ENCODE peak calls at places on chromosomes 11 and 22, in four cellular contexts. E, D, V and O are unnamed samples. For H3K4me1, the result is how much of the 10 kb centered on the place peaks cover.

GRCh38 chr11:134405841-134406240 is 6.2 kb downstream of the B3GAT1 start:
- DNase-seq in E (no peak), V (no peak), D (no peak), O (no peak)

GRCh38 chr11:60767388-60767811 is 10.7 kb downstream of the MS4A15 start:
- DNase-seq in D (no peak), E (no peak), V (no peak), O (no peak)

GRCh38 chr11:1199689-1200610 is 22.9 kb upstream of the MUC5B start:
- DNase-seq in E (peak), D (no peak), V (peak), O (no peak)

GRCh38 chr11:19426719-19427066 is 185.9 kb upstream of the E2F8 start:
- DNase-seq in V (no peak), E (no peak), D (no peak), O (no peak)

GRCh38 chr22:37498289-37498909 is 12.2 kb upstream of the MFNG start:
- DNase-seq in D (peak), E (peak), V (peak), O (peak)

GRCh38 chr22:19067696-19068348 is 54.4 kb downstream of the DGCR2 start:
- DNase-seq in D (no peak), V (no peak), E (no peak), O (no peak)

GRCh38 chr22:48084041-48084748 is 1321.7 kb downstream of the TBC1D22A start:
- DNase-seq in D (no peak), E (peak), V (no peak), O (no peak)

GRCh38 chr11:35632301-35632700 is 14.0 kb downstream of the FJX1 start:
- DNase-seq in V (no peak), E (no peak), D (no peak), O (no peak)

GRCh38 chr22:50298937-50299656 is 8.3 kb downstream of the PLXNB2 start:
- DNase-seq in D (no peak), E (peak), V (no peak), O (no peak)

GRCh38 chr11:134662629-134663360 is 250.8 kb upstream of the B3GAT1 start:
- DNase-seq in D (no peak), E (no peak), V (no peak), O (no peak)

GRCh38 chr11:19520681-19521080 is 192.0 kb upstream of the NAV2 start:
- DNase-seq in D (no peak), V (no peak), E (peak), O (no peak)

GRCh38 chr11:83480251-83480650 is 194.1 kb upstream of the CCDC90B start:
- DNase-seq in E (no peak), D (no peak), V (no peak), O (no peak)

GRCh38 chr22:49188591-49188990 is 639.1 kb downstream of the BRD1 start:
- DNase-seq in D (no peak), V (no peak), E (no peak), O (no peak)

GRCh38 chr11:443542-444199 is 1.9 kb upstream of the ANO9 start:
- DNase-seq in V (no peak), D (no peak), E (no peak), O (no peak)

GRCh38 chr11:61910473-61911123 is 6.8 kb downstream of the RAB3IL1 start:
- DNase-seq in V (peak), E (no peak), D (no peak), O (no peak)

GRCh38 chr11:75269367-75269660 is 28.7 kb downstream of the TPBGL start:
- DNase-seq in V (no peak), E (no peak), D (no peak), O (no peak)

GRCh38 chr22:46171940-46172339 is 21.6 kb downstream of the PPARA start:
- DNase-seq in D (no peak), E (no peak), V (peak), O (no peak)
- H3K27ac ChIP-seq in D (no peak), E (no peak), V (no peak), O (no peak)

GRCh38 chr11:89205378-89205777 is 27.7 kb downstream of the TYR start:
- DNase-seq in V (no peak), E (no peak), D (no peak), O (no peak)

GRCh38 chr11:89201138-89201537 is 23.5 kb downstream of the TYR start:
- DNase-seq in V (no peak), D (no peak), E (no peak), O (no peak)

GRCh38 chr11:89203814-89204213 is 26.1 kb downstream of the TYR start:
- DNase-seq in E (no peak), V (no peak), D (no peak), O (no peak)
- H3K4me3 ChIP-seq in E (no peak), V (no peak), D (no peak), O (no peak)

DNA sequence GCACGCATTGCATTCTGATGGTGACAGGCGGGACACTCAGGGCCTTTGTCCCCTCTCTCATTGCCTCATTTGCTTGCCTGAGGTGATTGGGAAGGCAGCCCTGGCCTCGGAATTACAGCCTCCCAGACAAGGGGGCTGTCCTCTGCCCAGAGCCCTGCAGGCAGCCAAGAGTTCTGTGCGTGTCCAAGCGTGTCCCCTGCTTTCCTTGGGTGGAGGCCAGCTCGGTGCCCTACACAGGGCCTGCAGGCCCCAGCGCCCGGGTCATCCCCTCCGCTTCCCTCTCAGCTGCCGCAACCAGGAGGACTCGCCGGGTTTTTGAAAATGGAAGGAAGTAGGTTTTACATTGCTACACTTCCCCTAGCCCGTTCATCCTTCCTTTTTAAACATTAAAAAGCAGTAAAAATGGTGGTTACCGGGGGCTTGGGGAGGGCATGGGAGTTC is 1.9 kb downstream of the GRAMD4 start:
- DNase-seq in V (no peak), D (no peak), E (peak), O (no peak)
- H3K4me1 ChIP-seq in V (under half), D (under half), E (under half), O (under half)

GRCh38 chr11:47332303-47332711 is 20.2 kb downstream of the MYBPC3 start:
- DNase-seq in V (no peak), E (no peak), D (no peak), O (no peak)

GRCh38 chr11:47332791-47333525 is 19.5 kb downstream of the MYBPC3 start:
- DNase-seq in E (no peak), D (no peak), V (no peak), O (no peak)

GRCh38 chr11:47333886-47334443 is 18.5 kb downstream of the MYBPC3 start:
- DNase-seq in V (no peak), E (no peak), D (no peak), O (no peak)

GRCh38 chr11:47331454-47332302 is 20.8 kb downstream of the MYBPC3 start:
- DNase-seq in D (no peak), E (no peak), V (no peak), O (no peak)

GRCh38 chr11:47333526-47333845 is 19.0 kb downstream of the MYBPC3 start:
- DNase-seq in V (no peak), E (no peak), D (no peak), O (no peak)
- H3K27ac ChIP-seq in V (no peak), E (no peak), D (no peak), O (no peak)

GRCh38 chr11:68259122-68259959 is 12.4 kb downstream of the C11orf24 start:
- DNase-seq in E (no peak), D (no peak), V (no peak), O (no peak)
- H3K4me3 ChIP-seq in E (no peak), D (no peak), V (no peak), O (no peak)

DNA sequence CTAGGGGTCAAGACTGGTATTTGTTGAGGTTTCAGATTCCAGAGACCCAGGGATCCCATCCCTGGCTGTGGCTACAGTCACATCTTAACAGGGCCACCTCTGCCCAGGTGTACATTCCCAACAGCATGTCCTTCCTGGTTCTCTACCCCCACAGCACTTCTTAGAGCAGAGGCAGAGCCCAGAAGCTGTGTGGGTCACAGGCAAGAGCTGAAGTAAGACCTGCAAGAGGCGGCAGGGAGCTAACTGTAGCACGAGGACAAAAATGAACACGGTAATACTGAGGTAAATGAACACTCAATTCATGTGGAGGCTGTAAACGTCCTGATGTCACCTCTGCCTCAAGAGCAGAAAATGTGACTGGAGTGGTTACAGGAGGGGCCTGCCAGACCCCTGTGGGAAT is 21.7 kb upstream of the RAPSN start:
- DNase-seq in E (no peak), V (no peak), D (no peak), O (no peak)
- H3K4me1 ChIP-seq in E (under half), V (under half), D (under half), O (under half)